ENCODE peak calls at places on chromosome 5, in nine cellular contexts. K is lower leg skin; I is activated CD4-positive, alpha-beta T cell treated with anti-CD3 and anti-CD28 coated beads for 24 hours; N is globus pallidus; A is adipocyte; J is A172; R is HCT116; Y is activated CD8-positive, alpha-beta memory T cell treated with anti-CD3 and anti-CD28 coated beads for 24 hours; U is astrocyte of the spinal cord. Z is an unnamed sample.

GRCh38 chr5:41722359-41722950 is 147.8 kb downstream of the OXCT1 start:
- DNase-seq in K (no peak), N (no peak), I (no peak), U (peak), A (peak), J (no peak), Y (no peak), R (no peak), Z (no peak)

GRCh38 chr5:145887976-145888574 is 15.3 kb upstream of the GRXCR2 start:
- DNase-seq in I (no peak), R (peak), J (peak), A (peak), Y (no peak), K (no peak), U (peak), N (peak), Z (peak)

GRCh38 chr5:103546858-103547257 is 15.7 kb downstream of the NUDT12 start:
- DNase-seq in K (no peak), Y (no peak), N (no peak), R (no peak), I (no peak), J (no peak), U (no peak), A (no peak), Z (no peak)

GRCh38 chr5:4614088-4614487 is 526.0 kb upstream of the ADAMTS16 start:
- DNase-seq in K (no peak), R (no peak), J (peak), N (no peak), U (no peak), A (no peak), I (no peak), Y (no peak), Z (no peak)

GRCh38 chr5:83721878-83722779 is 1.5 kb upstream of the HAPLN1 start:
- DNase-seq in I (no peak), K (peak), A (peak), U (peak), J (peak), R (peak), N (peak), Y (no peak), Z (peak)

GRCh38 chr5:980001-980588 is 28.5 kb upstream of the NKD2 start:
- DNase-seq in R (no peak), Y (no peak), K (peak), U (no peak), J (no peak), N (peak), A (no peak), I (no peak), Z (no peak)

GRCh38 chr5:132073231-132074013 is at the start of gene CSF2:
- DNase-seq in J (peak), I (no peak), U (no peak), K (no peak), R (no peak), A (no peak), N (no peak), Y (no peak), Z (peak)

GRCh38 chr5:4563400-4563799 is 576.7 kb upstream of the ADAMTS16 start:
- DNase-seq in R (no peak), J (no peak), N (no peak), A (no peak), U (peak), I (no peak), K (no peak), Y (no peak), Z (no peak)

GRCh38 chr5:14326035-14326909 is 183.1 kb downstream of the TRIO start:
- DNase-seq in J (no peak), I (no peak), Y (no peak), N (no peak), A (no peak), K (no peak), U (no peak), R (no peak), Z (no peak)

GRCh38 chr5:3382782-3383181 is 212.8 kb upstream of the IRX1 start:
- DNase-seq in K (peak), A (no peak), U (no peak), Y (no peak), N (no peak), J (no peak), R (no peak), I (no peak), Z (no peak)

GRCh38 chr5:141513021-141513626 is 24.2 kb downstream of the PCDHGC5 start:
- DNase-seq in I (peak), K (peak), Y (peak), J (no peak), A (peak), R (no peak), N (no peak), U (peak), Z (no peak)

GRCh38 chr5:72292411-72292810 is 27.6 kb downstream of the MRPS27 start:
- DNase-seq in Y (no peak), R (no peak), N (no peak), K (no peak), A (no peak), U (no peak), J (no peak), I (no peak), Z (no peak)

GRCh38 chr5:31911291-31912265 is 262.5 kb downstream of the GOLPH3 start:
- DNase-seq in Y (no peak), J (no peak), I (no peak), R (no peak), K (no peak), A (no peak), U (peak), N (peak), Z (no peak)

GRCh38 chr5:80231243-80231642 is 24.6 kb downstream of the SERINC5 start:
- DNase-seq in R (no peak), I (no peak), K (no peak), A (no peak), Y (no peak), J (peak), N (no peak), U (peak), Z (no peak)

GRCh38 chr5:140145818-140146522 is 20.2 kb downstream of the IGIP start:
- DNase-seq in I (peak), J (no peak), R (no peak), K (peak), Y (peak), N (peak), U (peak), A (peak), Z (peak)

GRCh38 chr5:150461231-150461630 is 11.7 kb upstream of the RPS14 start:
- DNase-seq in R (no peak), J (no peak), Y (no peak), I (no peak), A (no peak), K (no peak), N (no peak), U (no peak), Z (no peak)

GRCh38 chr5:180154821-180155220 is 54.2 kb downstream of the RASGEF1C start:
- DNase-seq in A (no peak), Y (no peak), J (no peak), R (no peak), U (no peak), I (no peak), N (no peak), K (peak), Z (no peak)

GRCh38 chr5:462051-462481 is 19.1 kb downstream of the EXOC3 start:
- DNase-seq in R (no peak), U (no peak), I (no peak), A (no peak), K (peak), J (no peak), N (no peak), Y (no peak), Z (no peak)

GRCh38 chr5:138402640-138403039 is 36.2 kb upstream of the REEP2 start:
- DNase-seq in R (no peak), N (no peak), K (no peak), Y (no peak), J (no peak), A (no peak), U (no peak), I (no peak), Z (no peak)

GRCh38 chr5:177600458-177601018 is 606 bp downstream of the B4GALT7 start:
- DNase-seq in R (no peak), N (peak), J (peak), I (no peak), U (peak), K (peak), A (peak), Y (no peak), Z (no peak)

GRCh38 chr5:2751592-2752021 is at the start of gene IRX2:
- DNase-seq in R (no peak), K (peak), J (no peak), N (peak), I (no peak), U (peak), A (no peak), Y (no peak), Z (peak)

GRCh38 chr5:5800801-5801761 is 378.6 kb downstream of the ICE1 start:
- DNase-seq in I (no peak), Y (no peak), A (no peak), N (no peak), U (no peak), J (no peak), K (no peak), R (no peak), Z (no peak)

GRCh38 chr5:177317959-177318377 is 6.3 kb upstream of the MXD3 start:
- DNase-seq in J (peak), Y (peak), U (peak), A (peak), K (peak), N (peak), I (peak), R (peak), Z (peak)

GRCh38 chr5:107917983-107918382 is 247.2 kb upstream of the EFNA5 start:
- DNase-seq in I (no peak), N (no peak), Y (no peak), R (no peak), A (peak), J (no peak), K (no peak), U (no peak), Z (no peak)

GRCh38 chr5:107633171-107633901 is 37.4 kb downstream of the EFNA5 start:
- DNase-seq in I (no peak), K (no peak), J (peak), U (peak), N (no peak), A (no peak), R (no peak), Y (no peak), Z (no peak)

GRCh38 chr5:133226186-133226585 is 174.4 kb downstream of the HSPA4 start:
- DNase-seq in Y (no peak), A (no peak), I (no peak), U (no peak), J (no peak), N (no peak), R (no peak), K (no peak), Z (no peak)

GRCh38 chr5:140555747-140556312 is 1.4 kb downstream of the SRA1 start:
- DNase-seq in I (no peak), A (peak), N (no peak), J (no peak), Y (no peak), U (no peak), K (no peak), R (no peak), Z (no peak)

GRCh38 chr5:60883229-60883628 is 39.2 kb upstream of the ELOVL7 start:
- DNase-seq in U (no peak), A (no peak), R (peak), N (no peak), I (no peak), K (no peak), J (peak), Y (no peak), Z (peak)

GRCh38 chr5:6253281-6253680 is 125.1 kb downstream of the MED10 start:
- DNase-seq in Y (no peak), U (no peak), I (no peak), N (no peak), A (no peak), R (no peak), J (no peak), K (peak), Z (no peak)

GRCh38 chr5:157252741-157253465 is 13.0 kb upstream of the CYFIP2 start:
- DNase-seq in K (no peak), I (no peak), Y (peak), A (peak), N (no peak), U (peak), J (peak), R (no peak), Z (no peak)

GRCh38 chr5:133635051-133635450 is 22.7 kb upstream of the FSTL4 start:
- DNase-seq in I (no peak), Y (no peak), A (no peak), R (no peak), U (peak), J (peak), N (no peak), K (no peak), Z (peak)

GRCh38 chr5:101424530-101425175 is 521.6 kb upstream of the ST8SIA4 start:
- DNase-seq in U (peak), I (no peak), R (peak), J (peak), Y (no peak), N (no peak), A (peak), K (no peak), Z (no peak)

GRCh38 chr5:33984671-33985124 is at the start of gene SLC45A2:
- DNase-seq in J (no peak), N (no peak), A (no peak), U (no peak), K (no peak), Y (no peak), I (no peak), R (no peak), Z (no peak)

GRCh38 chr5:39256472-39256871 is 37.1 kb upstream of the FYB1 start:
- DNase-seq in I (no peak), K (no peak), A (peak), J (peak), R (no peak), U (peak), Y (no peak), N (no peak), Z (peak)

GRCh38 chr5:167743685-167744084 is 547.8 kb upstream of the WWC1 start:
- DNase-seq in K (no peak), A (peak), I (no peak), Y (no peak), J (peak), N (no peak), R (no peak), U (peak), Z (peak)

GRCh38 chr5:67942451-67942830 is 273.1 kb upstream of the PIK3R1 start:
- DNase-seq in A (no peak), K (no peak), N (no peak), R (no peak), U (no peak), Y (no peak), I (no peak), J (no peak), Z (peak)

GRCh38 chr5:610744-611730 is 1.1 kb upstream of the CEP72 start:
- DNase-seq in K (peak), J (no peak), R (no peak), N (no peak), U (no peak), A (no peak), I (no peak), Y (no peak), Z (no peak)

GRCh38 chr5:115543365-115543700 is 1.2 kb downstream of the FEM1C start:
- DNase-seq in K (no peak), R (no peak), A (peak), I (no peak), J (no peak), N (peak), U (no peak), Y (no peak), Z (no peak)